ENCODE peak calls at places on chromosome 14, in nine cellular contexts. One of them, this sample, is unnamed.

GRCh38 chr14:79166171-79166570 is 996.0 kb downstream of the NRXN3 start:
- DNase-seq in GM23248: no peak
- DNase-seq in MM.1S: no peak
- DNase-seq in sigmoid colon: no peak
- DNase-seq in NCI-H2107: no peak
- DNase-seq in activated B cell treated with CpG ODN at 0.5 μM for 24 hours: no peak
- DNase-seq in omental fat pad: no peak
- DNase-seq in globus pallidus: no peak
- DNase-seq in fibroblast of pulmonary artery: peak; percentile 3
- DNase-seq in this sample: no peak

GRCh38 chr14:74552623-74553022 is 59.1 kb downstream of the ISCA2 start:
- DNase-seq in sigmoid colon: peak; percentile 81
- DNase-seq in activated B cell treated with CpG ODN at 0.5 μM for 24 hours: no peak
- DNase-seq in fibroblast of pulmonary artery: peak; percentile 69
- DNase-seq in globus pallidus: no peak
- DNase-seq in omental fat pad: no peak
- DNase-seq in NCI-H2107: no peak
- DNase-seq in GM23248: peak; percentile 82
- DNase-seq in MM.1S: no peak
- DNase-seq in this sample: no peak

GRCh38 chr14:63266106-63266505 is 52.6 kb downstream of the GPHB5 start:
- DNase-seq in fibroblast of pulmonary artery: no peak
- DNase-seq in omental fat pad: no peak
- DNase-seq in NCI-H2107: no peak
- DNase-seq in sigmoid colon: no peak
- DNase-seq in GM23248: no peak
- DNase-seq in activated B cell treated with CpG ODN at 0.5 μM for 24 hours: no peak
- DNase-seq in globus pallidus: no peak
- DNase-seq in MM.1S: no peak
- DNase-seq in this sample: no peak

GRCh38 chr14:68910540-68910939 is 68.6 kb downstream of the ACTN1 start:
- DNase-seq in globus pallidus: no peak
- DNase-seq in MM.1S: no peak
- DNase-seq in GM23248: no peak
- DNase-seq in activated B cell treated with CpG ODN at 0.5 μM for 24 hours: no peak
- DNase-seq in fibroblast of pulmonary artery: peak; percentile 28
- DNase-seq in sigmoid colon: no peak
- DNase-seq in omental fat pad: no peak
- DNase-seq in NCI-H2107: no peak
- DNase-seq in this sample: no peak

GRCh38 chr14:58584383-58584782 is 53.4 kb upstream of the DACT1 start:
- DNase-seq in globus pallidus: no peak
- DNase-seq in omental fat pad: no peak
- DNase-seq in activated B cell treated with CpG ODN at 0.5 μM for 24 hours: no peak
- DNase-seq in fibroblast of pulmonary artery: no peak
- DNase-seq in MM.1S: no peak
- DNase-seq in GM23248: peak; percentile 56
- DNase-seq in NCI-H2107: no peak
- DNase-seq in sigmoid colon: no peak
- DNase-seq in this sample: no peak

GRCh38 chr14:49982522-49982951 is 89.7 kb downstream of the ARF6 start:
- DNase-seq in omental fat pad: no peak
- DNase-seq in sigmoid colon: no peak
- DNase-seq in NCI-H2107: no peak
- DNase-seq in globus pallidus: no peak
- DNase-seq in GM23248: peak; percentile 94
- DNase-seq in fibroblast of pulmonary artery: peak; percentile 95
- DNase-seq in activated B cell treated with CpG ODN at 0.5 μM for 24 hours: no peak
- DNase-seq in MM.1S: no peak
- DNase-seq in this sample: no peak

GRCh38 chr14:99982449-99983250 is 82.6 kb upstream of the EVL start:
- DNase-seq in globus pallidus: peak; percentile 79
- DNase-seq in fibroblast of pulmonary artery: peak; percentile 81
- DNase-seq in omental fat pad: no peak
- DNase-seq in activated B cell treated with CpG ODN at 0.5 μM for 24 hours: no peak
- DNase-seq in GM23248: peak; percentile 77
- DNase-seq in sigmoid colon: no peak
- DNase-seq in NCI-H2107: peak; percentile 80
- DNase-seq in MM.1S: peak; percentile 44
- DNase-seq in this sample: no peak

GRCh38 chr14:101152855-101153254 is 249.3 kb upstream of the RTL1 start:
- DNase-seq in NCI-H2107: no peak
- DNase-seq in fibroblast of pulmonary artery: no peak
- DNase-seq in MM.1S: no peak
- DNase-seq in sigmoid colon: no peak
- DNase-seq in globus pallidus: no peak
- DNase-seq in omental fat pad: no peak
- DNase-seq in GM23248: no peak
- DNase-seq in activated B cell treated with CpG ODN at 0.5 μM for 24 hours: no peak
- DNase-seq in this sample: no peak

GRCh38 chr14:99574099-99574880 is 29.7 kb downstream of the CCDC85C start:
- DNase-seq in GM23248: peak; percentile 54
- DNase-seq in activated B cell treated with CpG ODN at 0.5 μM for 24 hours: no peak
- DNase-seq in fibroblast of pulmonary artery: peak; percentile 85
- DNase-seq in MM.1S: no peak
- DNase-seq in sigmoid colon: no peak
- DNase-seq in NCI-H2107: no peak
- DNase-seq in omental fat pad: no peak
- DNase-seq in globus pallidus: no peak
- DNase-seq in this sample: no peak

GRCh38 chr14:103008768-103009342 is 48.5 kb downstream of the CDC42BPB start:
- DNase-seq in GM23248: peak; percentile 42
- DNase-seq in MM.1S: no peak
- DNase-seq in sigmoid colon: peak; percentile 36
- DNase-seq in omental fat pad: no peak
- DNase-seq in fibroblast of pulmonary artery: peak; percentile 78
- DNase-seq in globus pallidus: no peak
- DNase-seq in NCI-H2107: peak; percentile 53
- DNase-seq in activated B cell treated with CpG ODN at 0.5 μM for 24 hours: no peak
- DNase-seq in this sample: no peak

GRCh38 chr14:95437715-95438114 is 78.7 kb downstream of the SYNE3 start:
- DNase-seq in GM23248: no peak
- DNase-seq in NCI-H2107: no peak
- DNase-seq in omental fat pad: no peak
- DNase-seq in globus pallidus: no peak
- DNase-seq in sigmoid colon: no peak
- DNase-seq in MM.1S: peak; percentile 47
- DNase-seq in fibroblast of pulmonary artery: no peak
- DNase-seq in activated B cell treated with CpG ODN at 0.5 μM for 24 hours: no peak
- DNase-seq in this sample: no peak

GRCh38 chr14:94805726-94806288 is 35.9 kb upstream of the GSC start:
- DNase-seq in sigmoid colon: peak; percentile 74
- DNase-seq in fibroblast of pulmonary artery: peak; percentile 4
- DNase-seq in activated B cell treated with CpG ODN at 0.5 μM for 24 hours: no peak
- DNase-seq in GM23248: peak; percentile 33
- DNase-seq in omental fat pad: no peak
- DNase-seq in MM.1S: no peak
- DNase-seq in NCI-H2107: no peak
- DNase-seq in globus pallidus: no peak
- DNase-seq in this sample: no peak

GRCh38 chr14:30223385-30223785 is 295.7 kb upstream of the PRKD1 start:
- DNase-seq in GM23248: peak; percentile 86
- DNase-seq in activated B cell treated with CpG ODN at 0.5 μM for 24 hours: no peak
- DNase-seq in globus pallidus: no peak
- DNase-seq in sigmoid colon: peak; percentile 80
- DNase-seq in NCI-H2107: peak; percentile 14
- DNase-seq in fibroblast of pulmonary artery: peak; percentile 92
- DNase-seq in MM.1S: peak; percentile 36
- DNase-seq in omental fat pad: peak; percentile 41
- DNase-seq in this sample: peak; percentile 93

GRCh38 chr14:89270439-89271227 is 146.4 kb downstream of the FOXN3 start:
- DNase-seq in sigmoid colon: no peak
- DNase-seq in activated B cell treated with CpG ODN at 0.5 μM for 24 hours: peak; percentile 28
- DNase-seq in MM.1S: no peak
- DNase-seq in globus pallidus: no peak
- DNase-seq in fibroblast of pulmonary artery: no peak
- DNase-seq in NCI-H2107: no peak
- DNase-seq in GM23248: no peak
- DNase-seq in omental fat pad: no peak
- DNase-seq in this sample: peak; percentile 68

GRCh38 chr14:64758711-64759554 is 54.7 kb downstream of the PLEKHG3 start:
- DNase-seq in activated B cell treated with CpG ODN at 0.5 μM for 24 hours: no peak
- DNase-seq in NCI-H2107: no peak
- DNase-seq in globus pallidus: no peak
- DNase-seq in MM.1S: no peak
- DNase-seq in omental fat pad: no peak
- DNase-seq in GM23248: peak; percentile 90
- DNase-seq in sigmoid colon: no peak
- DNase-seq in fibroblast of pulmonary artery: peak; percentile 94
- DNase-seq in this sample: no peak

GRCh38 chr14:74763803-74764531 is 851 bp downstream of the YLPM1 start:
- DNase-seq in activated B cell treated with CpG ODN at 0.5 μM for 24 hours: peak; percentile 16
- DNase-seq in globus pallidus: peak; percentile 9
- DNase-seq in NCI-H2107: peak; percentile 8
- DNase-seq in fibroblast of pulmonary artery: no peak
- DNase-seq in sigmoid colon: peak; percentile 65
- DNase-seq in MM.1S: no peak
- DNase-seq in omental fat pad: no peak
- DNase-seq in GM23248: peak; percentile 76
- DNase-seq in this sample: no peak

GRCh38 chr14:104439625-104440024 is 139.9 kb upstream of the C14orf180 start:
- DNase-seq in NCI-H2107: no peak
- DNase-seq in globus pallidus: no peak
- DNase-seq in sigmoid colon: no peak
- DNase-seq in fibroblast of pulmonary artery: no peak
- DNase-seq in MM.1S: no peak
- DNase-seq in activated B cell treated with CpG ODN at 0.5 μM for 24 hours: no peak
- DNase-seq in omental fat pad: no peak
- DNase-seq in GM23248: no peak
- DNase-seq in this sample: no peak

GRCh38 chr14:83870556-83870955 is 1659.4 kb upstream of the FLRT2 start:
- DNase-seq in omental fat pad: no peak
- DNase-seq in globus pallidus: no peak
- DNase-seq in activated B cell treated with CpG ODN at 0.5 μM for 24 hours: no peak
- DNase-seq in MM.1S: no peak
- DNase-seq in sigmoid colon: no peak
- DNase-seq in GM23248: no peak
- DNase-seq in NCI-H2107: no peak
- DNase-seq in fibroblast of pulmonary artery: no peak
- DNase-seq in this sample: no peak

GRCh38 chr14:100573757-100574641 is 13.2 kb downstream of the BEGAIN start:
- DNase-seq in NCI-H2107: no peak
- DNase-seq in globus pallidus: no peak
- DNase-seq in MM.1S: no peak
- DNase-seq in GM23248: no peak
- DNase-seq in omental fat pad: no peak
- DNase-seq in activated B cell treated with CpG ODN at 0.5 μM for 24 hours: no peak
- DNase-seq in sigmoid colon: no peak
- DNase-seq in fibroblast of pulmonary artery: no peak
- DNase-seq in this sample: no peak

GRCh38 chr14:101934751-101935150 is 29.6 kb upstream of the DYNC1H1 start:
- DNase-seq in activated B cell treated with CpG ODN at 0.5 μM for 24 hours: no peak
- DNase-seq in NCI-H2107: no peak
- DNase-seq in MM.1S: no peak
- DNase-seq in GM23248: no peak
- DNase-seq in globus pallidus: no peak
- DNase-seq in fibroblast of pulmonary artery: no peak
- DNase-seq in sigmoid colon: peak; percentile 40
- DNase-seq in omental fat pad: no peak
- DNase-seq in this sample: no peak

GRCh38 chr14:20388159-20388558 is 25.1 kb downstream of the TEP1 start:
- DNase-seq in MM.1S: no peak
- DNase-seq in fibroblast of pulmonary artery: no peak
- DNase-seq in activated B cell treated with CpG ODN at 0.5 μM for 24 hours: no peak
- DNase-seq in globus pallidus: no peak
- DNase-seq in sigmoid colon: no peak
- DNase-seq in omental fat pad: no peak
- DNase-seq in NCI-H2107: no peak
- DNase-seq in GM23248: no peak
- DNase-seq in this sample: no peak

GRCh38 chr14:74649167-74649566 is 37.1 kb upstream of the LTBP2 start:
- DNase-seq in globus pallidus: no peak
- DNase-seq in omental fat pad: no peak
- DNase-seq in sigmoid colon: no peak
- DNase-seq in fibroblast of pulmonary artery: no peak
- DNase-seq in NCI-H2107: no peak
- DNase-seq in GM23248: no peak
- DNase-seq in MM.1S: no peak
- DNase-seq in activated B cell treated with CpG ODN at 0.5 μM for 24 hours: no peak
- DNase-seq in this sample: peak; percentile 23

GRCh38 chr14:20632448-20632830 is 9.1 kb downstream of the OR6S1 start:
- DNase-seq in MM.1S: no peak
- DNase-seq in NCI-H2107: no peak
- DNase-seq in GM23248: peak; percentile 24
- DNase-seq in activated B cell treated with CpG ODN at 0.5 μM for 24 hours: no peak
- DNase-seq in globus pallidus: no peak
- DNase-seq in omental fat pad: no peak
- DNase-seq in fibroblast of pulmonary artery: no peak
- DNase-seq in sigmoid colon: no peak
- DNase-seq in this sample: no peak